ENCODE peak calls at places on chromosomes 5 and 9, in nine cellular contexts. One of them, this sample, is unnamed.

GRCh38 chr9:29625292-29625731 is 2052.0 kb upstream of the C9orf72 start:
- DNase-seq in left ventricle myocardium inferior: no peak
- DNase-seq in endodermal cell: no peak
- DNase-seq in CD8-positive, alpha-beta T cell: no peak
- DNase-seq in heart left ventricle: no peak
- DNase-seq in keratinocyte: no peak
- DNase-seq in substantia nigra: no peak
- DNase-seq in fibroblast of lung: peak
- DNase-seq in transverse colon: no peak
- DNase-seq in this sample: no peak

GRCh38 chr9:89440548-89440947 is 57.4 kb downstream of the SEMA4D start:
- DNase-seq in left ventricle myocardium inferior: peak
- DNase-seq in endodermal cell: no peak
- DNase-seq in CD8-positive, alpha-beta T cell: no peak
- DNase-seq in heart left ventricle: no peak
- DNase-seq in keratinocyte: no peak
- DNase-seq in substantia nigra: no peak
- DNase-seq in fibroblast of lung: no peak
- DNase-seq in transverse colon: peak
- DNase-seq in this sample: no peak

GRCh38 chr5:140148508-140148907 is 22.8 kb downstream of the IGIP start:
- DNase-seq in left ventricle myocardium inferior: no peak
- DNase-seq in endodermal cell: peak
- DNase-seq in CD8-positive, alpha-beta T cell: no peak
- DNase-seq in heart left ventricle: no peak
- DNase-seq in keratinocyte: no peak
- DNase-seq in substantia nigra: no peak
- DNase-seq in fibroblast of lung: peak
- DNase-seq in transverse colon: no peak
- DNase-seq in this sample: no peak

GRCh38 chr9:77021289-77021927 is 2.0 kb downstream of the FOXB2 start:
- DNase-seq in left ventricle myocardium inferior: no peak
- DNase-seq in endodermal cell: no peak
- DNase-seq in CD8-positive, alpha-beta T cell: no peak
- DNase-seq in heart left ventricle: no peak
- DNase-seq in keratinocyte: no peak
- DNase-seq in substantia nigra: no peak
- DNase-seq in fibroblast of lung: peak
- DNase-seq in transverse colon: no peak
- DNase-seq in this sample: no peak

GRCh38 chr9:124220551-124221451 is 36.9 kb upstream of the NEK6 start:
- DNase-seq in left ventricle myocardium inferior: no peak
- DNase-seq in endodermal cell: peak
- DNase-seq in CD8-positive, alpha-beta T cell: no peak
- DNase-seq in heart left ventricle: no peak
- DNase-seq in keratinocyte: no peak
- DNase-seq in substantia nigra: no peak
- DNase-seq in fibroblast of lung: peak
- DNase-seq in transverse colon: peak
- DNase-seq in this sample: no peak

GRCh38 chr5:98402130-98402529 is 371.3 kb upstream of the RGMB start:
- DNase-seq in left ventricle myocardium inferior: no peak
- DNase-seq in endodermal cell: no peak
- DNase-seq in CD8-positive, alpha-beta T cell: no peak
- DNase-seq in heart left ventricle: no peak
- DNase-seq in keratinocyte: no peak
- DNase-seq in substantia nigra: no peak
- DNase-seq in fibroblast of lung: no peak
- DNase-seq in transverse colon: no peak
- DNase-seq in this sample: no peak

GRCh38 chr5:148179234-148179824 is 11.0 kb downstream of the SPINK14 start:
- DNase-seq in left ventricle myocardium inferior: no peak
- DNase-seq in endodermal cell: no peak
- DNase-seq in CD8-positive, alpha-beta T cell: no peak
- DNase-seq in heart left ventricle: peak
- DNase-seq in keratinocyte: peak
- DNase-seq in substantia nigra: no peak
- DNase-seq in fibroblast of lung: peak
- DNase-seq in transverse colon: no peak
- DNase-seq in this sample: no peak

GRCh38 chr9:89166871-89167270 is 11.7 kb downstream of the SHC3 start:
- DNase-seq in left ventricle myocardium inferior: no peak
- DNase-seq in endodermal cell: no peak
- DNase-seq in CD8-positive, alpha-beta T cell: no peak
- DNase-seq in heart left ventricle: no peak
- DNase-seq in keratinocyte: no peak
- DNase-seq in substantia nigra: no peak
- DNase-seq in fibroblast of lung: no peak
- DNase-seq in transverse colon: no peak
- DNase-seq in this sample: no peak

GRCh38 chr9:81787747-81788632 is 98.6 kb upstream of the TLE1 start:
- DNase-seq in left ventricle myocardium inferior: no peak
- DNase-seq in endodermal cell: no peak
- DNase-seq in CD8-positive, alpha-beta T cell: no peak
- DNase-seq in heart left ventricle: no peak
- DNase-seq in keratinocyte: no peak
- DNase-seq in substantia nigra: no peak
- DNase-seq in fibroblast of lung: peak
- DNase-seq in transverse colon: peak
- DNase-seq in this sample: no peak

GRCh38 chr9:133476531-133476930 is 2.4 kb downstream of the SLC2A6 start:
- DNase-seq in left ventricle myocardium inferior: no peak
- DNase-seq in endodermal cell: no peak
- DNase-seq in CD8-positive, alpha-beta T cell: no peak
- DNase-seq in heart left ventricle: no peak
- DNase-seq in keratinocyte: no peak
- DNase-seq in substantia nigra: no peak
- DNase-seq in fibroblast of lung: peak
- DNase-seq in transverse colon: no peak
- DNase-seq in this sample: no peak

GRCh38 chr9:123424552-123425225 is 68.7 kb downstream of the CRB2 start:
- DNase-seq in left ventricle myocardium inferior: no peak
- DNase-seq in endodermal cell: peak
- DNase-seq in CD8-positive, alpha-beta T cell: no peak
- DNase-seq in heart left ventricle: no peak
- DNase-seq in keratinocyte: no peak
- DNase-seq in substantia nigra: no peak
- DNase-seq in fibroblast of lung: no peak
- DNase-seq in transverse colon: no peak
- DNase-seq in this sample: no peak

GRCh38 chr5:149320791-149321330 is 24.4 kb upstream of the GRPEL2 start:
- DNase-seq in left ventricle myocardium inferior: peak
- DNase-seq in endodermal cell: peak
- DNase-seq in CD8-positive, alpha-beta T cell: no peak
- DNase-seq in heart left ventricle: peak
- DNase-seq in keratinocyte: peak
- DNase-seq in substantia nigra: peak
- DNase-seq in fibroblast of lung: peak
- DNase-seq in transverse colon: peak
- DNase-seq in this sample: peak

GRCh38 chr5:149323235-149324205 is 21.8 kb upstream of the GRPEL2 start:
- DNase-seq in left ventricle myocardium inferior: no peak
- DNase-seq in endodermal cell: no peak
- DNase-seq in CD8-positive, alpha-beta T cell: no peak
- DNase-seq in heart left ventricle: no peak
- DNase-seq in keratinocyte: no peak
- DNase-seq in substantia nigra: no peak
- DNase-seq in fibroblast of lung: peak
- DNase-seq in transverse colon: no peak
- DNase-seq in this sample: no peak

GRCh38 chr5:149324639-149325038 is 20.7 kb upstream of the GRPEL2 start:
- DNase-seq in left ventricle myocardium inferior: no peak
- DNase-seq in endodermal cell: no peak
- DNase-seq in CD8-positive, alpha-beta T cell: no peak
- DNase-seq in heart left ventricle: no peak
- DNase-seq in keratinocyte: no peak
- DNase-seq in substantia nigra: no peak
- DNase-seq in fibroblast of lung: no peak
- DNase-seq in transverse colon: no peak
- DNase-seq in this sample: no peak

GRCh38 chr5:149325166-149325735 is 20.0 kb upstream of the GRPEL2 start:
- DNase-seq in left ventricle myocardium inferior: no peak
- DNase-seq in endodermal cell: no peak
- DNase-seq in CD8-positive, alpha-beta T cell: no peak
- DNase-seq in heart left ventricle: peak
- DNase-seq in keratinocyte: peak
- DNase-seq in substantia nigra: no peak
- DNase-seq in fibroblast of lung: peak
- DNase-seq in transverse colon: no peak
- DNase-seq in this sample: no peak

GRCh38 chr5:149322518-149322917 is 22.8 kb upstream of the GRPEL2 start:
- DNase-seq in left ventricle myocardium inferior: no peak
- DNase-seq in endodermal cell: peak
- DNase-seq in CD8-positive, alpha-beta T cell: no peak
- DNase-seq in heart left ventricle: no peak
- DNase-seq in keratinocyte: no peak
- DNase-seq in substantia nigra: no peak
- DNase-seq in fibroblast of lung: no peak
- DNase-seq in transverse colon: peak
- DNase-seq in this sample: no peak
- H3K27ac ChIP-seq in left ventricle myocardium inferior: peak
- H3K27ac ChIP-seq in endodermal cell: no peak
- H3K27ac ChIP-seq in CD8-positive, alpha-beta T cell: no peak
- H3K27ac ChIP-seq in heart left ventricle: peak
- H3K27ac ChIP-seq in keratinocyte: no peak
- H3K27ac ChIP-seq in substantia nigra: no peak
- H3K27ac ChIP-seq in fibroblast of lung: no peak
- H3K27ac ChIP-seq in transverse colon: peak
- H3K27ac ChIP-seq in this sample: no peak

GRCh38 chr5:107665036-107665435 is 5.7 kb downstream of the EFNA5 start:
- DNase-seq in left ventricle myocardium inferior: no peak
- DNase-seq in endodermal cell: no peak
- DNase-seq in CD8-positive, alpha-beta T cell: no peak
- DNase-seq in heart left ventricle: no peak
- DNase-seq in keratinocyte: no peak
- DNase-seq in substantia nigra: no peak
- DNase-seq in fibroblast of lung: no peak
- DNase-seq in transverse colon: no peak
- DNase-seq in this sample: no peak

GRCh38 chr5:107661650-107662044 is 9.1 kb downstream of the EFNA5 start:
- DNase-seq in left ventricle myocardium inferior: no peak
- DNase-seq in endodermal cell: no peak
- DNase-seq in CD8-positive, alpha-beta T cell: no peak
- DNase-seq in heart left ventricle: no peak
- DNase-seq in keratinocyte: no peak
- DNase-seq in substantia nigra: no peak
- DNase-seq in fibroblast of lung: no peak
- DNase-seq in transverse colon: no peak
- DNase-seq in this sample: no peak

GRCh38 chr5:107663697-107664096 is 7.0 kb downstream of the EFNA5 start:
- DNase-seq in left ventricle myocardium inferior: no peak
- DNase-seq in endodermal cell: no peak
- DNase-seq in CD8-positive, alpha-beta T cell: no peak
- DNase-seq in heart left ventricle: no peak
- DNase-seq in keratinocyte: no peak
- DNase-seq in substantia nigra: no peak
- DNase-seq in fibroblast of lung: no peak
- DNase-seq in transverse colon: no peak
- DNase-seq in this sample: no peak

GRCh38 chr5:107658528-107658927 is 12.2 kb downstream of the EFNA5 start:
- DNase-seq in left ventricle myocardium inferior: no peak
- DNase-seq in endodermal cell: no peak
- DNase-seq in CD8-positive, alpha-beta T cell: no peak
- DNase-seq in heart left ventricle: no peak
- DNase-seq in keratinocyte: no peak
- DNase-seq in substantia nigra: no peak
- DNase-seq in fibroblast of lung: no peak
- DNase-seq in transverse colon: no peak
- DNase-seq in this sample: no peak

GRCh38 chr5:107661038-107661649 is 9.6 kb downstream of the EFNA5 start:
- DNase-seq in left ventricle myocardium inferior: no peak
- DNase-seq in endodermal cell: no peak
- DNase-seq in CD8-positive, alpha-beta T cell: no peak
- DNase-seq in heart left ventricle: no peak
- DNase-seq in keratinocyte: no peak
- DNase-seq in substantia nigra: no peak
- DNase-seq in fibroblast of lung: no peak
- DNase-seq in transverse colon: no peak
- DNase-seq in this sample: no peak
- H3K27ac ChIP-seq in left ventricle myocardium inferior: no peak
- H3K27ac ChIP-seq in endodermal cell: no peak
- H3K27ac ChIP-seq in CD8-positive, alpha-beta T cell: no peak
- H3K27ac ChIP-seq in heart left ventricle: no peak
- H3K27ac ChIP-seq in keratinocyte: no peak
- H3K27ac ChIP-seq in substantia nigra: no peak
- H3K27ac ChIP-seq in fibroblast of lung: no peak
- H3K27ac ChIP-seq in transverse colon: no peak
- H3K27ac ChIP-seq in this sample: no peak

GRCh38 chr5:172660974-172661373 is 19.9 kb downstream of the NEURL1B start:
- DNase-seq in left ventricle myocardium inferior: no peak
- DNase-seq in endodermal cell: no peak
- DNase-seq in CD8-positive, alpha-beta T cell: no peak
- DNase-seq in heart left ventricle: no peak
- DNase-seq in keratinocyte: no peak
- DNase-seq in substantia nigra: no peak
- DNase-seq in fibroblast of lung: no peak
- DNase-seq in transverse colon: no peak
- DNase-seq in this sample: no peak
- H3K27ac ChIP-seq in left ventricle myocardium inferior: peak
- H3K27ac ChIP-seq in endodermal cell: no peak
- H3K27ac ChIP-seq in CD8-positive, alpha-beta T cell: no peak
- H3K27ac ChIP-seq in heart left ventricle: peak
- H3K27ac ChIP-seq in keratinocyte: no peak
- H3K27ac ChIP-seq in substantia nigra: peak
- H3K27ac ChIP-seq in fibroblast of lung: peak
- H3K27ac ChIP-seq in transverse colon: peak
- H3K27ac ChIP-seq in this sample: peak

GRCh38 chr9:127539982-127540663 is 72.0 kb upstream of the STXBP1 start:
- DNase-seq in left ventricle myocardium inferior: no peak
- DNase-seq in endodermal cell: no peak
- DNase-seq in CD8-positive, alpha-beta T cell: no peak
- DNase-seq in heart left ventricle: no peak
- DNase-seq in keratinocyte: no peak
- DNase-seq in substantia nigra: no peak
- DNase-seq in fibroblast of lung: no peak
- DNase-seq in transverse colon: no peak
- DNase-seq in this sample: no peak

GRCh38 chr9:127539259-127539981 is 72.7 kb upstream of the STXBP1 start:
- DNase-seq in left ventricle myocardium inferior: no peak
- DNase-seq in endodermal cell: no peak
- DNase-seq in CD8-positive, alpha-beta T cell: no peak
- DNase-seq in heart left ventricle: no peak
- DNase-seq in keratinocyte: no peak
- DNase-seq in substantia nigra: no peak
- DNase-seq in fibroblast of lung: peak
- DNase-seq in transverse colon: no peak
- DNase-seq in this sample: no peak

GRCh38 chr9:127537792-127538191 is 74.3 kb upstream of the STXBP1 start:
- DNase-seq in left ventricle myocardium inferior: no peak
- DNase-seq in endodermal cell: peak
- DNase-seq in CD8-positive, alpha-beta T cell: no peak
- DNase-seq in heart left ventricle: no peak
- DNase-seq in keratinocyte: no peak
- DNase-seq in substantia nigra: no peak
- DNase-seq in fibroblast of lung: no peak
- DNase-seq in transverse colon: no peak
- DNase-seq in this sample: no peak

GRCh38 chr9:127540664-127541041 is 71.4 kb upstream of the STXBP1 start:
- DNase-seq in left ventricle myocardium inferior: no peak
- DNase-seq in endodermal cell: peak
- DNase-seq in CD8-positive, alpha-beta T cell: no peak
- DNase-seq in heart left ventricle: no peak
- DNase-seq in keratinocyte: no peak
- DNase-seq in substantia nigra: no peak
- DNase-seq in fibroblast of lung: no peak
- DNase-seq in transverse colon: no peak
- DNase-seq in this sample: no peak

GRCh38 chr9:127538849-127539258 is 73.2 kb upstream of the STXBP1 start:
- DNase-seq in left ventricle myocardium inferior: no peak
- DNase-seq in endodermal cell: no peak
- DNase-seq in CD8-positive, alpha-beta T cell: no peak
- DNase-seq in heart left ventricle: no peak
- DNase-seq in keratinocyte: no peak
- DNase-seq in substantia nigra: no peak
- DNase-seq in fibroblast of lung: peak
- DNase-seq in transverse colon: no peak
- DNase-seq in this sample: no peak
- H3K27ac ChIP-seq in left ventricle myocardium inferior: peak
- H3K27ac ChIP-seq in endodermal cell: no peak
- H3K27ac ChIP-seq in CD8-positive, alpha-beta T cell: no peak
- H3K27ac ChIP-seq in heart left ventricle: peak
- H3K27ac ChIP-seq in keratinocyte: no peak
- H3K27ac ChIP-seq in substantia nigra: no peak
- H3K27ac ChIP-seq in fibroblast of lung: peak
- H3K27ac ChIP-seq in transverse colon: peak
- H3K27ac ChIP-seq in this sample: no peak

This sample was measured in caudate nucleus.